ENCODE peak calls at places on chromosomes 7 and 10, in seven cellular contexts. J, Q, C, K, W, B and R are unnamed samples.

GRCh38 chr7:5694221-5694754 is 87.2 kb downstream of the RNF216 start:
- DNase-seq in J (no peak), Q (no peak), C (no peak), K (no peak), W (no peak), B (no peak), R (no peak)

GRCh38 chr7:42183547-42183946 is 53.5 kb downstream of the GLI3 start:
- DNase-seq in J (no peak), Q (no peak), C (no peak), K (no peak), W (no peak), B (no peak), R (no peak)

GRCh38 chr10:80714566-80714965 is 176.9 kb downstream of the SH2D4B start:
- DNase-seq in J (no peak), Q (no peak), C (no peak), K (no peak), W (no peak), B (no peak), R (no peak)

GRCh38 chr7:140402178-140402835 is 1.6 kb upstream of the RAB19 start:
- DNase-seq in J (no peak), Q (no peak), C (no peak), K (no peak), W (no peak), B (no peak), R (no peak)

GRCh38 chr10:101894266-101894665 is 50.7 kb upstream of the KCNIP2 start:
- DNase-seq in J (no peak), Q (no peak), C (no peak), K (no peak), W (no peak), B (no peak), R (no peak)

GRCh38 chr10:7085147-7085912 is 325.5 kb downstream of the SFMBT2 start:
- DNase-seq in J (no peak), Q (no peak), C (no peak), K (no peak), W (no peak), B (no peak), R (no peak)

GRCh38 chr7:69645683-69646082 is 47.4 kb downstream of the AUTS2 start:
- DNase-seq in J (peak; percentile 36), Q (no peak), C (no peak), K (no peak), W (no peak), B (no peak), R (no peak)

GRCh38 chr7:158431941-158432347 is 155.7 kb downstream of the PTPRN2 start:
- DNase-seq in J (no peak), Q (peak; percentile 54), C (peak; percentile 28), K (no peak), W (peak; percentile 48), B (peak; percentile 39), R (no peak)

GRCh38 chr7:128865996-128866877 is 3.6 kb downstream of the ATP6V1F start:
- DNase-seq in J (no peak), Q (no peak), C (no peak), K (no peak), W (no peak), B (no peak), R (no peak)

GRCh38 chr10:131193923-131194322 is 117.6 kb downstream of the TCERG1L start:
- DNase-seq in J (no peak), Q (no peak), C (no peak), K (no peak), W (no peak), B (no peak), R (no peak)

GRCh38 chr10:61839911-61840310 is 61.6 kb upstream of the ARID5B start:
- DNase-seq in J (no peak), Q (no peak), C (no peak), K (no peak), W (no peak), B (no peak), R (no peak)

GRCh38 chr7:152641384-152641783 is 34.6 kb downstream of the XRCC2 start:
- DNase-seq in J (no peak), Q (no peak), C (no peak), K (no peak), W (no peak), B (no peak), R (no peak)

GRCh38 chr7:38052786-38053185 is 125.3 kb upstream of the STARD3NL start:
- DNase-seq in J (no peak), Q (no peak), C (no peak), K (no peak), W (no peak), B (peak; percentile 80), R (no peak)

GRCh38 chr7:17083392-17084165 is 201.8 kb upstream of the AGR3 start:
- DNase-seq in J (no peak), Q (no peak), C (no peak), K (no peak), W (no peak), B (no peak), R (no peak)

GRCh38 chr7:17078298-17078697 is 196.5 kb upstream of the AGR3 start:
- DNase-seq in J (no peak), Q (no peak), C (no peak), K (no peak), W (no peak), B (no peak), R (no peak)

GRCh38 chr7:17085186-17085585 is 203.4 kb upstream of the AGR3 start:
- DNase-seq in J (no peak), Q (no peak), C (peak; percentile 45), K (no peak), W (no peak), B (no peak), R (no peak)

GRCh38 chr7:17086403-17086802 is 204.6 kb upstream of the AGR3 start:
- DNase-seq in J (no peak), Q (no peak), C (peak; percentile 59), K (no peak), W (no peak), B (no peak), R (no peak)

DNA sequence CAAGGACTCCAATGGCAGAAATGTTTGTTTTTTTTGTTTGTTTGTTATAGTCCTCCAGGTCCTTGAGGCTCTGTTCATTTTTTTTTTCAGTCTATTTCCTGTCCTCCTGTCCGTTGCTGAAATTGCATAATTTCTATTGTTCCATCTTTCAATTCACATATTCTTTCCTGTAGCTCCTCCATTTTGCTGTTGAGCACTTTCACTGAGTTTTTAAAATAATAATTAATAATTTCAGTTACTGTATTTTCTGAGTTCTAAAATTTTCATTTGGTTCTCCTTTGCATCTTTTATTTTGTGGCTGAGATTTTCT is 202.3 kb upstream of the AGR3 start:
- DNase-seq in J (no peak), Q (no peak), C (no peak), K (no peak), W (no peak), B (no peak), R (no peak)
- TF ChIP-seq JUND in J (no peak), Q (no peak), C (no peak), K (no peak), W (no peak), B (no peak), R (no peak)

DNA sequence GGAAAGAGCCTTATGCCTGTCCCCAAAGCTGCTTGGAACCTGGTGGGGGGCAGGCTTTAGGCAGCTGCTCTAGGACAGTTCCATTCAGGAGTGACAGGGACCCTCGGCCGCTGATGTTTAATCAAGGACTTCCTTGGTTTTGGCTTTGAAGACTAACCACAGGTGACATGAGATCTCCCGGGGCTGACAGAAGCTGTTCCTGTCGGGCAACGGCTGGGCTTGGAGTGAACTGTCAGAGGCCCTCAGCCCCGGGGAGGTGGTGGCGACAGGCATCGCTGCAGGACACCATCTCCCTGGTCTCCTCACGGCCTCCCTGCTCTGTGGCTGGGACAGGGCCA is 84.4 kb downstream of the CARD11 start:
- DNase-seq in J (no peak), Q (no peak), C (no peak), K (no peak), W (no peak), B (no peak), R (no peak)
- TF ChIP-seq JUND in J (no peak), Q (no peak), C (no peak), K (no peak), W (no peak), B (no peak), R (no peak)

DNA sequence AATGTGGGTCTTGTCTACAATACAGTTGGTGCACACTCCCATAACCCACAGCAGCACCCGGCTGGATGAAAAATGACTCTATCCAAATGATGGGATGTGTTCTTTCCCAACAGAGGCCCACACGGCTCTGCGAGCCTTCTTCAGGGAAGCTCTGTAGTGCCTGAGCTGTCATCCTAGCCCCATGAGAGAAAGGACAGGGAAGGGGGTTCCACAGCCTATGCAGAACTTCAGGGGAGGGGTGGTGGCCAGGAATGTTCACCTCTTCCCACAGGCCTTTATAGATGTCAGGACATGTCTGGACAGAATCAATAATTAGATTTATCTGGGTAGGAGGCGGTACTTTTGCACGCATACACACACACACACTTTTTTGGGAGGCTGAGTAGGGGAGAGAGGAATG is 109.0 kb downstream of the JCAD start:
- DNase-seq in J (no peak), Q (no peak), C (no peak), K (no peak), W (no peak), B (no peak), R (no peak)
- TF ChIP-seq JUND in J (no peak), Q (no peak), C (no peak), K (no peak), W (no peak), B (no peak), R (no peak)

GRCh38 chr7:44385384-44386138 is 60.2 kb upstream of the CAMK2B start:
- DNase-seq in J (no peak), Q (no peak), C (no peak), K (no peak), W (no peak), B (no peak), R (no peak)

GRCh38 chr7:44384586-44385383 is 59.4 kb upstream of the CAMK2B start:
- DNase-seq in J (no peak), Q (no peak), C (no peak), K (no peak), W (no peak), B (no peak), R (no peak)

GRCh38 chr7:44381494-44382220 is 56.3 kb upstream of the CAMK2B start:
- DNase-seq in J (no peak), Q (no peak), C (no peak), K (no peak), W (no peak), B (peak; percentile 20), R (no peak)

GRCh38 chr7:44382459-44383300 is 57.3 kb upstream of the CAMK2B start:
- DNase-seq in J (no peak), Q (no peak), C (no peak), K (no peak), W (no peak), B (no peak), R (no peak)

DNA sequence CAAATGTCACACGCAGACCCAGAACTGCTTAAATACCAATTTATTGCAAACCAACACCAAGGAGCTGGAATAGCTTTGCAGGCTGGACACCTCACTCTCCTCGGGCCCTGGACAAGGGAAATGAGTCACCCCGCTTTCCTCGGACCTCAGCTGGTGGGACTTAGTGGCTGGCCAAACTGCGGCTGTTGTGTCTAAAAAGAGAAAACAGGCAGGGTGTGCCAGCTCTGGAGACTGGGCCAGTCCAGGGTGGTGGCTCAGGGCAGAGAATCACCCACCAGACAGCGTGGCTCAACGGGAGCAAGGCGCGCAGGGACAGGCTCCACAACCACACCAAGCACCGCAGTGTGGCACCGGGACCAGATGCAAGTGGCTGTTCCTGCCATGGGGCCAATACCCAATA is 58.2 kb upstream of the CAMK2B start:
- DNase-seq in J (no peak), Q (no peak), C (no peak), K (no peak), W (no peak), B (no peak), R (no peak)
- TF ChIP-seq JUND in J (no peak), Q (no peak), C (no peak), K (no peak), W (no peak), B (peak; percentile 70), R (no peak)